ENCODE peak calls at places on chromosomes 6 and 20, in nine cellular contexts. T is activated CD4-positive, alpha-beta T cell treated with anti-CD3 and anti-CD28 coated beads for 1 hour; M is ascending aorta; X is upper lobe of right lung; F is cardiac muscle cell; E is ureter; A is HEK293T; R is T-helper 9 cell; W is EL. C is an unnamed sample.
A peak's percentile ranks its signal among the peaks of the same experiment; 100 is the strongest.

GRCh38 chr6:30542404-30542725 is 13.9 kb downstream of the GNL1 start:
- DNase-seq in T (no peak), M (no peak), X (no peak), F (no peak), E (no peak), A (no peak), R (no peak), W (no peak), C (no peak)

GRCh38 chr6:16623029-16623653 is 138.1 kb downstream of the ATXN1 start:
- DNase-seq in T (no peak), M (no peak), X (no peak), F (peak; percentile 16), E (no peak), A (no peak), R (no peak), W (no peak), C (no peak)

GRCh38 chr6:84218091-84218490 is 9.4 kb downstream of the CEP162 start:
- DNase-seq in T (no peak), M (no peak), X (no peak), F (no peak), E (no peak), A (no peak), R (no peak), W (no peak), C (no peak)

GRCh38 chr6:133890941-133891813 is 2.3 kb downstream of the TCF21 start:
- DNase-seq in T (no peak), M (no peak), X (peak; percentile 66), F (peak; percentile 53), E (peak; percentile 66), A (peak; percentile 59), R (no peak), W (peak; percentile 40), C (peak; percentile 51)

GRCh38 chr20:51022803-51023616 is at the start of gene KCNG1:
- DNase-seq in T (no peak), M (no peak), X (peak; percentile 82), F (peak; percentile 81), E (peak; percentile 77), A (peak; percentile 90), R (no peak), W (peak; percentile 86), C (peak; percentile 59)

GRCh38 chr6:145206247-145206907 is 528.9 kb downstream of the EPM2A start:
- DNase-seq in T (no peak), M (no peak), X (no peak), F (peak; percentile 44), E (no peak), A (peak; percentile 16), R (no peak), W (peak; percentile 77), C (no peak)

GRCh38 chr6:158161566-158162254 is 6.4 kb downstream of the SERAC1 start:
- DNase-seq in T (no peak), M (no peak), X (no peak), F (no peak), E (no peak), A (no peak), R (no peak), W (no peak), C (no peak)

GRCh38 chr6:156809446-156810178 is 32.4 kb downstream of the ARID1B start:
- DNase-seq in T (no peak), M (no peak), X (no peak), F (no peak), E (no peak), A (no peak), R (no peak), W (no peak), C (no peak)

GRCh38 chr6:16238057-16238657 is at the start of gene GMPR:
- DNase-seq in T (peak; percentile 66), M (peak; percentile 52), X (peak; percentile 93), F (peak; percentile 72), E (peak; percentile 70), A (peak; percentile 68), R (peak; percentile 58), W (peak; percentile 78), C (peak; percentile 90)

GRCh38 chr6:11013671-11014070 is 30.4 kb downstream of the ELOVL2 start:
- DNase-seq in T (no peak), M (no peak), X (no peak), F (no peak), E (no peak), A (no peak), R (no peak), W (no peak), C (no peak)

C was measured in lower lobe of right lung.